ENCODE peak calls at places on chromosomes 3 and 15, in six cellular contexts. One of them, this sample, is unnamed.
A peak's percentile ranks its signal among the peaks of the same experiment; 100 is the strongest.

GRCh38 chr3:32443471-32443870 is 51.8 kb downstream of the CMTM7 start:
- DNase-seq in cardiac fibroblast: peak; percentile 90
- DNase-seq in BE2C: no peak
- DNase-seq in colonic mucosa: no peak
- DNase-seq in choroid plexus epithelial cell: peak; percentile 75
- DNase-seq in OCI-LY7: no peak
- DNase-seq in this sample: peak; percentile 62

GRCh38 chr15:96358795-96359190 is 28.3 kb downstream of the NR2F2 start:
- DNase-seq in choroid plexus epithelial cell: no peak
- DNase-seq in BE2C: no peak
- DNase-seq in OCI-LY7: no peak
- DNase-seq in colonic mucosa: no peak
- DNase-seq in cardiac fibroblast: no peak
- DNase-seq in this sample: no peak

GRCh38 chr3:121956363-121956762 is 62.2 kb downstream of the SLC15A2 start:
- DNase-seq in cardiac fibroblast: no peak
- DNase-seq in choroid plexus epithelial cell: no peak
- DNase-seq in OCI-LY7: no peak
- DNase-seq in BE2C: no peak
- DNase-seq in colonic mucosa: no peak
- DNase-seq in this sample: no peak

GRCh38 chr3:43540625-43541024 is 81.2 kb downstream of the ANO10 start:
- DNase-seq in BE2C: no peak
- DNase-seq in choroid plexus epithelial cell: peak; percentile 80
- DNase-seq in colonic mucosa: no peak
- DNase-seq in cardiac fibroblast: peak; percentile 68
- DNase-seq in OCI-LY7: no peak
- DNase-seq in this sample: peak; percentile 17

GRCh38 chr15:57334257-57334656 is 42.0 kb upstream of the CGNL1 start:
- DNase-seq in cardiac fibroblast: peak; percentile 38
- DNase-seq in BE2C: no peak
- DNase-seq in choroid plexus epithelial cell: peak; percentile 23
- DNase-seq in colonic mucosa: no peak
- DNase-seq in OCI-LY7: no peak
- DNase-seq in this sample: peak; percentile 21

GRCh38 chr15:60787737-60788513 is 309.0 kb upstream of the ICE2 start:
- DNase-seq in OCI-LY7: peak; percentile 9
- DNase-seq in cardiac fibroblast: peak; percentile 23
- DNase-seq in choroid plexus epithelial cell: peak; percentile 35
- DNase-seq in BE2C: no peak
- DNase-seq in colonic mucosa: no peak
- DNase-seq in this sample: peak; percentile 38

GRCh38 chr3:115293321-115293720 is 146.2 kb upstream of the ZBTB20 start:
- DNase-seq in choroid plexus epithelial cell: no peak
- DNase-seq in cardiac fibroblast: no peak
- DNase-seq in colonic mucosa: no peak
- DNase-seq in OCI-LY7: no peak
- DNase-seq in BE2C: no peak
- DNase-seq in this sample: no peak

GRCh38 chr15:47352217-47352616 is 365.1 kb upstream of the SEMA6D start:
- DNase-seq in colonic mucosa: no peak
- DNase-seq in cardiac fibroblast: no peak
- DNase-seq in choroid plexus epithelial cell: no peak
- DNase-seq in OCI-LY7: no peak
- DNase-seq in BE2C: no peak
- DNase-seq in this sample: no peak

GRCh38 chr15:54515664-54516582 is 537.7 kb downstream of the UNC13C start:
- DNase-seq in cardiac fibroblast: no peak
- DNase-seq in OCI-LY7: no peak
- DNase-seq in BE2C: no peak
- DNase-seq in choroid plexus epithelial cell: no peak
- DNase-seq in colonic mucosa: no peak
- DNase-seq in this sample: no peak

GRCh38 chr3:111726788-111727305 is 131.7 kb upstream of the ZBED2 start:
- DNase-seq in colonic mucosa: no peak
- DNase-seq in cardiac fibroblast: no peak
- DNase-seq in choroid plexus epithelial cell: no peak
- DNase-seq in OCI-LY7: no peak
- DNase-seq in BE2C: no peak
- DNase-seq in this sample: no peak

GRCh38 chr3:15205934-15206661 is at the start of gene CAPN7:
- DNase-seq in BE2C: peak; percentile 92
- DNase-seq in choroid plexus epithelial cell: peak; percentile 94
- DNase-seq in colonic mucosa: peak; percentile 94
- DNase-seq in OCI-LY7: peak; percentile 95
- DNase-seq in cardiac fibroblast: peak; percentile 91
- DNase-seq in this sample: peak; percentile 86

GRCh38 chr15:85406916-85407315 is 26.5 kb downstream of the AKAP13 start:
- DNase-seq in choroid plexus epithelial cell: peak; percentile 61
- DNase-seq in OCI-LY7: no peak
- DNase-seq in colonic mucosa: no peak
- DNase-seq in BE2C: no peak
- DNase-seq in cardiac fibroblast: peak; percentile 33
- DNase-seq in this sample: no peak

GRCh38 chr15:52094811-52095584 is 17.6 kb downstream of the BCL2L10 start:
- DNase-seq in colonic mucosa: no peak
- DNase-seq in cardiac fibroblast: no peak
- DNase-seq in choroid plexus epithelial cell: no peak
- DNase-seq in OCI-LY7: no peak
- DNase-seq in BE2C: no peak
- DNase-seq in this sample: no peak

GRCh38 chr3:64798316-64798715 is 110.5 kb upstream of the ADAMTS9 start:
- DNase-seq in cardiac fibroblast: no peak
- DNase-seq in OCI-LY7: no peak
- DNase-seq in colonic mucosa: no peak
- DNase-seq in BE2C: no peak
- DNase-seq in choroid plexus epithelial cell: no peak
- DNase-seq in this sample: no peak

GRCh38 chr3:192816274-192816853 is 89.0 kb upstream of the FGF12 start:
- DNase-seq in BE2C: no peak
- DNase-seq in cardiac fibroblast: peak; percentile 84
- DNase-seq in choroid plexus epithelial cell: peak; percentile 81
- DNase-seq in colonic mucosa: no peak
- DNase-seq in OCI-LY7: peak; percentile 40
- DNase-seq in this sample: peak; percentile 75

GRCh38 chr3:64214002-64214696 is 11.1 kb downstream of the PRICKLE2 start:
- DNase-seq in colonic mucosa: peak; percentile 59
- DNase-seq in choroid plexus epithelial cell: peak; percentile 91
- DNase-seq in BE2C: peak; percentile 77
- DNase-seq in cardiac fibroblast: peak; percentile 78
- DNase-seq in OCI-LY7: no peak
- DNase-seq in this sample: peak; percentile 93

GRCh38 chr3:43296565-43296964 is 10.2 kb downstream of the SNRK start:
- DNase-seq in choroid plexus epithelial cell: peak; percentile 64
- DNase-seq in colonic mucosa: peak; percentile 33
- DNase-seq in BE2C: no peak
- DNase-seq in cardiac fibroblast: peak; percentile 46
- DNase-seq in OCI-LY7: peak; percentile 58
- DNase-seq in this sample: no peak

GRCh38 chr3:111073186-111073585 is 1.6 kb downstream of the NECTIN3 start:
- DNase-seq in OCI-LY7: no peak
- DNase-seq in cardiac fibroblast: peak; percentile 60
- DNase-seq in choroid plexus epithelial cell: peak; percentile 56
- DNase-seq in colonic mucosa: no peak
- DNase-seq in BE2C: no peak
- DNase-seq in this sample: peak; percentile 66

GRCh38 chr3:33277193-33277882 is at the start of gene FBXL2:
- DNase-seq in OCI-LY7: peak; percentile 63
- DNase-seq in choroid plexus epithelial cell: peak; percentile 71
- DNase-seq in colonic mucosa: peak; percentile 22
- DNase-seq in BE2C: peak; percentile 86
- DNase-seq in cardiac fibroblast: peak; percentile 70
- DNase-seq in this sample: peak; percentile 49

GRCh38 chr15:92810418-92811138 is 89.5 kb upstream of the CHD2 start:
- DNase-seq in colonic mucosa: peak; percentile 86
- DNase-seq in OCI-LY7: peak; percentile 91
- DNase-seq in cardiac fibroblast: peak; percentile 81
- DNase-seq in BE2C: peak; percentile 55
- DNase-seq in choroid plexus epithelial cell: peak; percentile 86
- DNase-seq in this sample: peak; percentile 76

DNA sequence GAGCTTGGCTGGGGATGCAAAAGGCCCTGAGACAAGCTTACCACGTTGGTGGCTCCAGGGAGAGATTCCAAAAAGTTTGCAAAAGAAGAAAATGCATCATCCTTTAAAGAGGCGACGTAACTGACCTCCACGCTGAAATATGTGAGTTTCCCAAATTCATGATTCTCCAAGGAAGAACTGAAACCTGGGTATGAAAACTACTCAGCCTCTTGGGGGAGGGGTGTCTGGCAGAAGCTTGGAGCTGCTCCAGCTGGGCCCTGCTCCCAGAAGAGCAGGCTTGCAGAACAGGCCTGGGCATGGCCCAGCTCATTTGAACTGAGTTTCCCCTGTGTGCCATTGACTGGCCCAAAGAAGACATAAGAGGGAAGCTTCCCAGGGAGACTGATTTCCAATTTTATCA is 20.5 kb downstream of the CPN2 start:
- DNase-seq in OCI-LY7: no peak
- DNase-seq in choroid plexus epithelial cell: no peak
- DNase-seq in cardiac fibroblast: peak; percentile 69
- DNase-seq in colonic mucosa: no peak
- DNase-seq in BE2C: no peak
- DNase-seq in this sample: peak; percentile 72
- H3K4me3 ChIP-seq in OCI-LY7: no peak overlapping the region
- H3K4me3 ChIP-seq in choroid plexus epithelial cell: no peak overlapping the region
- H3K4me3 ChIP-seq in cardiac fibroblast: no peak overlapping the region
- H3K4me3 ChIP-seq in colonic mucosa: no peak overlapping the region
- H3K4me3 ChIP-seq in BE2C: no peak overlapping the region
- H3K4me3 ChIP-seq in this sample: no peak overlapping the region

DNA sequence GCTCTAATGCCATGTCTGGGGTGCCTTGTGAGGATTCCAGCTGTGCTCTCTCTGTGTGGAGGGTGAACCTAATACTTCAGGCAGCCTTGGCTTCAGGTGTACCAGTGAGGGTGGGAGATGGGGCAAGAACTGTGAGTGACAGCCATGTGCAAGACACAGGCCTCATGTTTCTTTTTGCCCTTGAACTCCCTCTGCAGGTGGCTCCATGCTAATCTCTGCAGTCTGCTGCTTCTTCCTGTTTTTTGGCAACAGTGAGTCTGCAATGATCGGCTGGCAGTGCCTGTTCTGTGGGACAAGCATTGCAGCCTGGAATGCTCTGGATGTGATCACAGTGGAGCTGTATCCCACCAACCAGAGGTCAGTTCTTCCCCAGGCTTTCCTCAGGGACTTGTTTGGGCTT is 189.3 kb downstream of the SV2B start:
- DNase-seq in OCI-LY7: peak; percentile 38
- DNase-seq in cardiac fibroblast: no peak
- DNase-seq in colonic mucosa: no peak
- DNase-seq in choroid plexus epithelial cell: no peak
- DNase-seq in BE2C: peak; percentile 13
- DNase-seq in this sample: no peak
- TF ChIP-seq CTCF in OCI-LY7: peak; percentile 50
- TF ChIP-seq CTCF in cardiac fibroblast: no peak
- TF ChIP-seq CTCF in colonic mucosa: no peak
- TF ChIP-seq CTCF in choroid plexus epithelial cell: no peak
- TF ChIP-seq CTCF in BE2C: peak; percentile 34
- TF ChIP-seq CTCF in this sample: no peak

DNA sequence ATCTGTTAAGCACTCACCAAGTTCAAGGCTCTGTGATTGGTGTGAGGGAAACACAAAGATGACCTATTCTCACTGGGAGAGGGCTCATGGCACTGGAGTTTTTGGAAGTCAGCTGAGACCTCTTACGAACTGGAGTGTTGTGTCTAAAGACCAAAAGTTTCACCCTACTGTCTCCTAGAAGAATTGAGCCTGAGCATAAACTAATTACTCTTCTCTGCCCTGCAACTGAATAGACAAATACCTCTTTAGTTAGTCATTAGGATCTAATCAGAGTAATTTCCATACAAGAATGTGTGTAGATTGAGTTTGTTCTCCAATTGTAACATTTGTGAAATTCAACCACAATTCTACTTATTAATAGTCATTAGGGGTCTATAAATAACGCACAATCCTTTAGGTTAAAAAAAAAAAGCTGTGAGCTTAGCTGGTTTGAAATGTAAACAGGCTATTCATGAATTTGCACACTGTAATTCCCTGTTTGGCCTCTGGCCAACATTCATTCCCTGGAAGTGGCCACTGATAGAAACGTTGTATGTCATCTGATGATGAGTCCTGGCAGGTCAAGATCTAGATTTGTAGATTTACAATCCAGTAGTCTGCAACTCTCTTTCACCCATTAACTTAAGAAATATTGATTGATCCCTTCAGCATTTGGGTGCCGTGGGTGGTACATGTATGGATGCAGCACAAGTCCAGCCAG is 76.8 kb upstream of the SOX14 start:
- DNase-seq in BE2C: no peak
- DNase-seq in colonic mucosa: no peak
- DNase-seq in OCI-LY7: no peak
- DNase-seq in cardiac fibroblast: no peak
- DNase-seq in choroid plexus epithelial cell: no peak
- DNase-seq in this sample: no peak
- H3K4me3 ChIP-seq in BE2C: no peak overlapping the region
- H3K4me3 ChIP-seq in colonic mucosa: no peak overlapping the region
- H3K4me3 ChIP-seq in OCI-LY7: no peak overlapping the region
- H3K4me3 ChIP-seq in cardiac fibroblast: no peak overlapping the region
- H3K4me3 ChIP-seq in choroid plexus epithelial cell: no peak overlapping the region
- H3K4me3 ChIP-seq in this sample: no peak overlapping the region

GRCh38 chr3:119033393-119034255 is 1.0 kb downstream of the IGSF11 start:
- DNase-seq in OCI-LY7: no peak
- DNase-seq in cardiac fibroblast: no peak
- DNase-seq in colonic mucosa: no peak
- DNase-seq in BE2C: no peak
- DNase-seq in choroid plexus epithelial cell: no peak
- DNase-seq in this sample: no peak

GRCh38 chr3:119035014-119035346 is 334 bp upstream of the IGSF11 start:
- DNase-seq in colonic mucosa: no peak
- DNase-seq in OCI-LY7: no peak
- DNase-seq in BE2C: no peak
- DNase-seq in cardiac fibroblast: peak; percentile 2
- DNase-seq in choroid plexus epithelial cell: no peak
- DNase-seq in this sample: no peak

DNA sequence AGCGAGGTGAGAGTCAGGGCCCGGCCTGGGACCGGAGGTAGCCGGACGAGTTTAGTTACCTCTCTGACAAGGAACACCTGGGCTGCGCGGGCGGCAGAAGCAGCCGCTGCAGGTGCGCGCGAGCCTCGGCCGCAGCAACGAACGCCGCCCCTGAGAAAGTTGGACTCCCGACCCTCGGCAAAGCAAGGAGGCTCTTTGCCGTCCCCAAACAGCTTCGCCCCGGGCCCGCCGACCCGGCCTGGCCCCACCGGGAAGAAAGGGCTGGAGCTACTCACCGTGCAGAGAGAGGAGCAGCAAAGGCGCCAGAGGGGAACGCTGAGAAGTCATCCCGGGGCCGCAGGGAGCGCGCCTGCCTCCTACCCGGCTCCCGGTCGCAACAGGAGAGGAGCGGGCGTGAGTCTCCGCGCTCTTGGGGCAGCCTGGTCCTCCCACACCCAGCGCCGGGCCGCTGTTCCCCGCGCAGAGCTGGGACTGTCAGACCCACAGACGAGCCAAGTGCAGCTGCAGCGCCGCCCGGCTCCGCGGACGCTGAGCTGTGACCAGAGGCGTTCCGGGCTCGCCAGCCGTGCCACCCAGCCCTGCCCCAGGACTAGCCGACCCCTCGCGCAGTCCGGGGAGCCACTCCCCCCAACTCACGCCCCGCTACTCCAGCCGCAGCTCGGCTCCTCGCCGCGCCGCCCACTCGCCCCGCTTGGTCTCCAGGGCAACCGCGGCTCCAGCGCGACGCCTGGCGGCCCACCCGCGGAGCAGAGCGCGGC is at the start of gene IGSF11:
- DNase-seq in BE2C: peak; percentile 85
- DNase-seq in colonic mucosa: peak; percentile 41
- DNase-seq in cardiac fibroblast: peak; percentile 36
- DNase-seq in OCI-LY7: peak; percentile 26
- DNase-seq in choroid plexus epithelial cell: peak; percentile 38
- DNase-seq in this sample: peak; percentile 24
- TF ChIP-seq CTCF in BE2C: peak; percentile 32
- TF ChIP-seq CTCF in colonic mucosa: no peak
- TF ChIP-seq CTCF in cardiac fibroblast: no peak
- TF ChIP-seq CTCF in OCI-LY7: no peak
- TF ChIP-seq CTCF in choroid plexus epithelial cell: no peak
- TF ChIP-seq CTCF in this sample: no peak

This sample was measured in fibroblast of mammary gland.